ENCODE peak calls at places on chromosome 3, in five cellular contexts. E is NAMALWA, C is NCI-H345, L is MCF 10A, R is T-helper 17 cell. F is an unnamed sample.
A peak's percentile ranks its signal among the peaks of the same experiment; 100 is the strongest.

GRCh38 chr3:29565236-29565635 is 284.4 kb downstream of the RBMS3 start:
- DNase-seq in E (no peak), C (peak; percentile 1), L (no peak), R (no peak), F (no peak)

GRCh38 chr3:140469491-140469890 is 208.4 kb upstream of the TRIM42 start:
- DNase-seq in E (no peak), C (no peak), L (peak; percentile 53), R (no peak), F (no peak)

GRCh38 chr3:43316783-43317460 is 30.6 kb downstream of the SNRK start:
- DNase-seq in E (no peak), C (no peak), L (no peak), R (no peak), F (no peak)

GRCh38 chr3:42960282-42960681 is 18.8 kb upstream of the GASK1A start:
- DNase-seq in E (no peak), C (no peak), L (peak; percentile 30), R (no peak), F (no peak)

GRCh38 chr3:150913174-150913922 is 8.1 kb upstream of the MINDY4B start:
- DNase-seq in E (peak; percentile 9), C (no peak), L (no peak), R (no peak), F (no peak)

GRCh38 chr3:45677045-45677436 is 12.2 kb upstream of the SACM1L start:
- DNase-seq in E (no peak), C (no peak), L (peak; percentile 92), R (no peak), F (peak; percentile 67)

GRCh38 chr3:28140664-28141063 is 100.8 kb upstream of the CMC1 start:
- DNase-seq in E (no peak), C (no peak), L (no peak), R (no peak), F (no peak)

GRCh38 chr3:15405448-15406050 is 21.8 kb downstream of the METTL6 start:
- DNase-seq in E (peak; percentile 82), C (peak; percentile 17), L (peak; percentile 59), R (no peak), F (peak; percentile 40)

GRCh38 chr3:187025254-187025655 is 94.9 kb downstream of the ST6GAL1 start:
- DNase-seq in E (peak; percentile 77), C (no peak), L (no peak), R (no peak), F (no peak)

GRCh38 chr3:11224010-11224409 is 48.2 kb upstream of the ATG7 start:
- DNase-seq in E (no peak), C (no peak), L (no peak), R (no peak), F (no peak)

GRCh38 chr3:37024820-37025405 is 31.6 kb downstream of the MLH1 start:
- DNase-seq in E (peak; percentile 55), C (no peak), L (no peak), R (no peak), F (peak; percentile 96)

GRCh38 chr3:8822141-8822540 is 52.7 kb upstream of the OXTR start:
- DNase-seq in E (no peak), C (no peak), L (peak; percentile 72), R (no peak), F (no peak)

GRCh38 chr3:2657408-2657807 is 452.8 kb downstream of the IL5RA start:
- DNase-seq in E (no peak), C (peak; percentile 2), L (no peak), R (no peak), F (no peak)

GRCh38 chr3:46361408-46362283 is 7.7 kb downstream of the CCR2 start:
- DNase-seq in E (no peak), C (peak; percentile 46), L (peak; percentile 74), R (no peak), F (peak; percentile 96)

GRCh38 chr3:31157893-31158620 is 263.6 kb upstream of the GADL1 start:
- DNase-seq in E (no peak), C (peak; percentile 4), L (no peak), R (no peak), F (no peak)

GRCh38 chr3:55091381-55092225 is 163.7 kb upstream of the LRTM1 start:
- DNase-seq in E (no peak), C (no peak), L (peak; percentile 62), R (no peak), F (no peak)

GRCh38 chr3:133894334-133895207 is 1.1 kb downstream of the RAB6B start:
- DNase-seq in E (no peak), C (peak; percentile 33), L (no peak), R (no peak), F (no peak)

GRCh38 chr3:126620743-126621142 is 34.2 kb downstream of the TXNRD3 start:
- DNase-seq in E (no peak), C (no peak), L (peak; percentile 49), R (no peak), F (no peak)

GRCh38 chr3:112773864-112774263 is 72.8 kb downstream of the CD200R1L start:
- DNase-seq in E (peak; percentile 13), C (no peak), L (peak; percentile 81), R (no peak), F (no peak)

F was measured in AML-193.